ENCODE peak calls at places on chromosomes 3 and 15, in ten cellular contexts. Q is ascending aorta; Y is right atrium auricular region; P is Peyer's patch; G is cardiac muscle cell; J is CD8-positive, alpha-beta T cell; X is SK-N-SH; H is neural progenitor cell; I is hepatocyte; L is Panc1. V is an unnamed sample. For H3K4me1, the result is how much of the 10 kb centered on the place peaks cover.

GRCh38 chr15:47542312-47543094 is 174.8 kb upstream of the SEMA6D start:
- DNase-seq in Q (no peak), X (no peak), Y (no peak), I (no peak), H (no peak), J (no peak), L (no peak), P (no peak), G (no peak), V (no peak)

GRCh38 chr3:113714702-113715101 is 18.3 kb upstream of the USF3 start:
- DNase-seq in L (no peak), G (no peak), J (no peak), Q (no peak), Y (no peak), I (no peak), X (no peak), H (no peak), P (no peak), V (no peak)

GRCh38 chr3:10933470-10933957 is 59.0 kb upstream of the SLC6A1 start:
- DNase-seq in G (no peak), H (no peak), X (no peak), I (no peak), L (no peak), Y (no peak), J (no peak), Q (no peak), P (no peak), V (no peak)

GRCh38 chr15:29064290-29064689 is 178.5 kb downstream of the APBA2 start:
- DNase-seq in Y (no peak), I (no peak), L (no peak), P (no peak), G (no peak), H (no peak), Q (no peak), X (no peak), J (no peak), V (no peak)

GRCh38 chr3:189071452-189071851 is 100.3 kb upstream of the TPRG1 start:
- DNase-seq in J (no peak), L (no peak), Q (no peak), I (no peak), Y (no peak), P (no peak), H (no peak), X (no peak), G (no peak), V (no peak)

GRCh38 chr15:48856947-48857346 is 21.0 kb upstream of the EID1 start:
- DNase-seq in X (no peak), J (no peak), H (peak), L (no peak), P (no peak), Q (no peak), I (no peak), G (peak), Y (no peak), V (no peak)

GRCh38 chr15:45630958-45631691 is 3.7 kb upstream of the SQOR start:
- DNase-seq in J (no peak), H (no peak), I (peak), Q (no peak), L (no peak), X (no peak), P (no peak), Y (no peak), G (no peak), V (no peak)

GRCh38 chr3:194268659-194269487 is 82.3 kb downstream of the CPN2 start:
- DNase-seq in X (no peak), P (no peak), G (no peak), Y (peak), L (no peak), H (no peak), J (no peak), Q (no peak), I (no peak), V (no peak)

GRCh38 chr3:71754610-71755253 is 1.1 kb downstream of the GPR27 start:
- DNase-seq in G (no peak), H (peak), Q (no peak), L (no peak), J (no peak), X (no peak), I (no peak), Y (no peak), P (no peak), V (no peak)

GRCh38 chr3:39870706-39871105 is 61.3 kb downstream of the MYRIP start:
- DNase-seq in P (no peak), Q (no peak), Y (no peak), X (no peak), H (no peak), J (no peak), G (no peak), I (no peak), L (no peak), V (no peak)

GRCh38 chr3:128794067-128794768 is 68.2 kb downstream of the RAB7A start:
- DNase-seq in I (peak), Q (no peak), J (no peak), G (no peak), P (no peak), L (no peak), X (no peak), Y (no peak), H (no peak), V (peak)

GRCh38 chr15:70539912-70540520 is 223.3 kb downstream of the UACA start:
- DNase-seq in G (no peak), X (no peak), H (no peak), J (no peak), L (no peak), P (no peak), I (no peak), Y (no peak), Q (no peak), V (no peak)

GRCh38 chr3:53588122-53588521 is 93.7 kb downstream of the CACNA1D start:
- DNase-seq in Y (no peak), X (no peak), J (no peak), G (no peak), P (no peak), Q (no peak), I (no peak), L (peak), H (no peak), V (no peak)

GRCh38 chr3:138786788-138787276 is 47.9 kb downstream of the PIK3CB start:
- DNase-seq in J (no peak), Q (no peak), P (no peak), X (no peak), L (no peak), I (no peak), H (no peak), Y (no peak), G (no peak), V (no peak)

GRCh38 chr3:159796744-159797143 is 191.9 kb upstream of the IL12A start:
- DNase-seq in L (no peak), X (no peak), Y (no peak), Q (no peak), G (no peak), H (no peak), I (no peak), P (no peak), J (no peak), V (no peak)

GRCh38 chr3:10330319-10330718 is 9.4 kb upstream of the SEC13 start:
- DNase-seq in Q (no peak), H (no peak), P (no peak), I (no peak), G (no peak), J (no peak), X (no peak), Y (no peak), L (no peak), V (no peak)

GRCh38 chr3:70488816-70489215 is 176.4 kb upstream of the MDFIC2 start:
- DNase-seq in Y (no peak), Q (no peak), J (no peak), X (no peak), P (no peak), L (no peak), I (no peak), G (no peak), H (no peak), V (no peak)

GRCh38 chr15:62163847-62164499 is 1.1 kb downstream of the C2CD4B start:
- DNase-seq in H (peak), Q (no peak), Y (no peak), G (peak), X (peak), P (no peak), L (no peak), I (peak), J (no peak), V (peak)

GRCh38 chr3:20074226-20075063 is 34.2 kb downstream of the KAT2B start:
- DNase-seq in L (no peak), P (no peak), I (no peak), Q (no peak), G (no peak), Y (no peak), X (no peak), H (no peak), J (no peak), V (no peak)

GRCh38 chr3:15858547-15859506 is 61.0 kb upstream of the ANKRD28 start:
- DNase-seq in X (peak), Q (no peak), I (peak), J (peak), G (peak), H (peak), L (no peak), Y (no peak), P (peak), V (peak)

GRCh38 chr3:142275856-142276255 is 50.5 kb upstream of the GK5 start:
- DNase-seq in X (no peak), I (no peak), L (no peak), P (no peak), J (no peak), Q (no peak), G (no peak), H (no peak), Y (no peak), V (no peak)

GRCh38 chr3:146929696-146930095 is 324.6 kb upstream of the PLSCR5 start:
- DNase-seq in Q (no peak), L (no peak), I (no peak), H (no peak), J (no peak), P (no peak), G (no peak), Y (no peak), X (no peak), V (no peak)

GRCh38 chr15:61528590-61528929 is 299.5 kb upstream of the RORA start:
- DNase-seq in I (no peak), G (no peak), P (no peak), X (no peak), Q (no peak), Y (no peak), J (no peak), H (no peak), L (no peak), V (no peak)

GRCh38 chr3:195245531-195245951 is 25.4 kb downstream of the XXYLT1 start:
- DNase-seq in I (no peak), X (no peak), Y (no peak), H (no peak), G (no peak), L (no peak), Q (no peak), P (no peak), J (no peak), V (no peak)

GRCh38 chr3:64063207-64063981 is 40.1 kb upstream of the PSMD6 start:
- DNase-seq in Y (no peak), Q (no peak), H (peak), X (no peak), I (no peak), J (no peak), P (no peak), L (no peak), G (no peak), V (no peak)

GRCh38 chr15:41734079-41734478 is 40.2 kb upstream of the MAPKBP1 start:
- DNase-seq in H (no peak), J (no peak), X (no peak), G (no peak), Q (no peak), P (no peak), Y (no peak), I (no peak), L (no peak), V (no peak)

GRCh38 chr3:111314146-111314873 is 227.7 kb upstream of the CD96 start:
- DNase-seq in Q (no peak), G (peak), X (no peak), J (no peak), P (no peak), H (no peak), L (no peak), I (peak), Y (no peak), V (no peak)

GRCh38 chr15:44397869-44398268 is 29.6 kb upstream of the CTDSPL2 start:
- DNase-seq in H (no peak), I (no peak), L (no peak), J (no peak), Q (no peak), P (no peak), G (no peak), Y (no peak), X (no peak), V (no peak)

GRCh38 chr3:105967117-105967516 is 98.3 kb upstream of the CBLB start:
- DNase-seq in I (peak), J (no peak), G (no peak), H (no peak), P (no peak), L (no peak), X (no peak), Y (no peak), Q (no peak), V (peak)

GRCh38 chr3:57006949-57007419 is 53.5 kb upstream of the SPATA12 start:
- DNase-seq in Y (no peak), J (no peak), X (no peak), G (peak), H (no peak), L (no peak), Q (no peak), I (peak), P (no peak), V (no peak)

GRCh38 chr15:40197434-40197833 is 36.6 kb downstream of the BUB1B start:
- DNase-seq in L (no peak), X (no peak), H (no peak), Q (no peak), G (no peak), Y (no peak), P (no peak), J (no peak), I (no peak), V (no peak)

GRCh38 chr15:63030101-63030528 is 12.4 kb upstream of the TPM1 start:
- DNase-seq in H (no peak), J (no peak), Q (no peak), P (no peak), X (no peak), I (no peak), L (no peak), Y (no peak), G (no peak), V (no peak)

GRCh38 chr3:20669184-20669583 is 483.2 kb upstream of the SGO1 start:
- DNase-seq in I (no peak), L (no peak), X (no peak), Q (no peak), J (no peak), H (no peak), Y (no peak), G (peak), P (no peak), V (no peak)

GRCh38 chr3:168865022-168865551 is 769.4 kb upstream of the GOLIM4 start:
- DNase-seq in H (peak), Q (no peak), X (peak), J (no peak), P (no peak), Y (no peak), L (no peak), I (peak), G (peak), V (peak)

GRCh38 chr3:17006143-17006839 is 121.5 kb downstream of the PLCL2 start:
- DNase-seq in Y (no peak), I (no peak), Q (no peak), L (no peak), P (no peak), X (no peak), J (no peak), H (peak), G (no peak), V (no peak)

GRCh38 chr3:152061296-152061695 is 187.9 kb downstream of the SUCNR1 start:
- DNase-seq in H (no peak), Q (no peak), Y (no peak), G (no peak), X (no peak), J (no peak), L (no peak), P (no peak), I (no peak), V (no peak)

GRCh38 chr3:10533731-10534011 is 28.3 kb upstream of the ATP2B2 start:
- DNase-seq in G (no peak), I (no peak), Q (no peak), P (no peak), L (no peak), X (no peak), H (no peak), Y (no peak), J (no peak), V (no peak)

GRCh38 chr15:85419200-85419599 is 38.8 kb downstream of the AKAP13 start:
- DNase-seq in P (no peak), Y (no peak), X (no peak), I (no peak), G (no peak), Q (no peak), J (no peak), L (no peak), H (no peak), V (no peak)
- H3K4me1 ChIP-seq in P (under half), Y (under half), X (under half), I (under half), G (under half), Q (under half), J (under half), L (under half), H (under half), V (half or more)

GRCh38 chr3:184351511-184352148 is 9.8 kb downstream of the CLCN2 start:
- DNase-seq in J (no peak), L (no peak), Q (no peak), G (no peak), Y (no peak), I (no peak), P (no peak), H (no peak), X (no peak), V (no peak)
- TF ChIP-seq CTCF in J (no peak), L (no peak), Q (no peak), G (no peak), Y (no peak), I (no peak), P (no peak), H (no peak), X (no peak), V (no peak)

DNA sequence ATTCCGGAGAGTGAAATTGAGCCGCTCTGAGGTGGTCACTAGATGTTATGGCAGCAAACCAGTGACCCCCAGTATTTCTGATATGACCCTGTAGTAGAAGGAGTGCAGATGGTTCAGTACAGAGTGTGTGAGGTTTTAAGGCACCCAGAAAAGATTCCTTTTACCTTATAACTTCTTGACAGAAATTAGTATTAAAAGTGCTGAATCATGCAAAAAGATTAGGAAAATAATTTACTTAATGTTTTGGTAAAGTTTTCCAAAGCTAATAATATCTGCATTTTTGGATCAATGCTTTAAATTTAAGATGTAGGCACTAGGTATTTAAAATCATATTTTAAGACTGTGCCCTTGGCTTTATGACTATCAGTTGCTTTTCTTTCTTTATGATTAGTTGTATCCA is 241.8 kb upstream of the TOPAZ1 start:
- DNase-seq in P (no peak), J (no peak), X (no peak), H (no peak), Q (no peak), I (no peak), G (no peak), L (no peak), Y (no peak), V (no peak)
- H3K4me3 ChIP-seq in P (no peak), J (no peak), X (peak), H (peak), Q (peak), I (no peak), G (no peak), L (peak), Y (no peak), V (peak)

DNA sequence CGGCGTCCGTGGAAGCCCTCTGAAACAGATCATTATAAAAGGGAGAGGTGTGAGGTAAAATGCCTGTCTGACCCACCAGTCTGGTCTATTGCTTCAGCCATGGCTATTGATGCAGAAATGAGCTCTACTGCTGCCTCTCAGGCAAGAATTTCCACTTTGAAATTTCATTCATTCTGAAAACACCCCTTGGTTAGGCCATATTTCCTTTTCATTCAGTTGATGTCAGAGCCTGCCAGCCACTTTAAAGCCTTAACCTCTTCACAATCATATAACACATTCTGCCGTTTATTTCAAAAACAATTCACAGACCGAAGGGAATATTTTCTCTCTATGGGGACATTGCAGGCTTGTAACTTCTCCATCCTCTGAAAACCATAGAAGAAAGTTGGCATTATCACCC is 71.9 kb downstream of the FOXB1 start:
- DNase-seq in L (no peak), Y (no peak), P (no peak), H (no peak), J (no peak), G (no peak), Q (no peak), I (no peak), X (no peak), V (no peak)
- H3K4me1 ChIP-seq in L (under half), Y (under half), P (under half), H (under half), J (under half), G (under half), Q (under half), I (under half), X (under half), V (under half)

GRCh38 chr3:171514466-171514865 is 54.3 kb upstream of the TNIK start:
- DNase-seq in J (no peak), Y (no peak), G (no peak), Q (no peak), I (no peak), H (no peak), X (no peak), L (no peak), P (no peak), V (no peak)
- TF ChIP-seq CTCF in J (no peak), Y (no peak), G (peak), Q (no peak), I (peak), H (no peak), X (peak), L (no peak), P (peak), V (no peak)

GRCh38 chr3:115877647-115877934 is 254.3 kb downstream of the GAP43 start:
- DNase-seq in X (no peak), Y (no peak), Q (no peak), P (no peak), L (no peak), J (no peak), G (no peak), I (no peak), H (no peak), V (no peak)
- H3K4me3 ChIP-seq in X (no peak), Y (peak), Q (peak), P (no peak), L (no peak), J (no peak), G (no peak), I (no peak), H (no peak), V (no peak)

GRCh38 chr3:50610181-50610971 is 1.2 kb downstream of the CISH start:
- DNase-seq in H (no peak), Y (no peak), G (no peak), J (peak), L (no peak), X (no peak), P (no peak), I (peak), Q (no peak), V (no peak)
- H3K4me1 ChIP-seq in H (under half), Y (under half), G (under half), J (half or more), L (under half), X (under half), P (under half), I (under half), Q (under half), V (under half)